ENCODE peak calls at places on chromosomes 12 and 14, in five cellular contexts. B is nephron progenitor cell, G is thyroid gland, K is lower leg skin, D is HCT116. W is an unnamed sample.

GRCh38 chr12:98754095-98754494 is 109.0 kb downstream of the APAF1 start:
- DNase-seq in B (no peak), G (no peak), K (no peak), D (no peak), W (no peak)

GRCh38 chr12:44874981-44875416 is 1.1 kb downstream of the NELL2 start:
- DNase-seq in B (peak; percentile 17), G (peak; percentile 2), K (peak; percentile 65), D (no peak), W (no peak)

GRCh38 chr12:105480162-105480561 is 149.7 kb downstream of the C12orf75 start:
- DNase-seq in B (no peak), G (no peak), K (no peak), D (no peak), W (no peak)

GRCh38 chr12:52390739-52391617 is 5.5 kb upstream of the KRT84 start:
- DNase-seq in B (peak; percentile 37), G (no peak), K (no peak), D (peak; percentile 24), W (no peak)

GRCh38 chr12:2098852-2099251 is 46.1 kb downstream of the CACNA1C start:
- DNase-seq in B (no peak), G (no peak), K (no peak), D (no peak), W (no peak)

GRCh38 chr12:79155703-79156102 is 291.1 kb downstream of the SYT1 start:
- DNase-seq in B (no peak), G (no peak), K (no peak), D (no peak), W (no peak)

GRCh38 chr14:41604793-41605534 is 1.7 kb upstream of the LRFN5 start:
- DNase-seq in B (peak; percentile 79), G (peak; percentile 76), K (peak; percentile 85), D (no peak), W (peak; percentile 80)

GRCh38 chr14:94180655-94181271 is 6.6 kb downstream of the PPP4R4 start:
- DNase-seq in B (no peak), G (peak; percentile 9), K (no peak), D (peak; percentile 35), W (no peak)

GRCh38 chr14:78154827-78155226 is 15.3 kb upstream of the NRXN3 start:
- DNase-seq in B (peak; percentile 13), G (no peak), K (no peak), D (no peak), W (no peak)
- TF ChIP-seq CTCF in B (no peak), G (no peak), K (no peak), D (no peak), W (no peak)

GRCh38 chr14:78162202-78162601 is 8.0 kb upstream of the NRXN3 start:
- DNase-seq in B (no peak), G (no peak), K (no peak), D (no peak), W (no peak)

GRCh38 chr14:78170203-78170602 is at the start of gene NRXN3:
- DNase-seq in B (peak; percentile 65), G (peak; percentile 23), K (peak; percentile 80), D (no peak), W (no peak)

GRCh38 chr14:78164226-78164853 is 5.8 kb upstream of the NRXN3 start:
- DNase-seq in B (peak; percentile 65), G (peak; percentile 28), K (no peak), D (peak; percentile 12), W (no peak)
- TF ChIP-seq CTCF in B (peak; percentile 74), G (no peak), K (no peak), D (peak; percentile 18), W (peak; percentile 46)

GRCh38 chr14:101225729-101226152 is 322.2 kb upstream of the RTL1 start:
- DNase-seq in B (no peak), G (no peak), K (peak; percentile 74), D (no peak), W (no peak)
- TF ChIP-seq CTCF in B (no peak), G (no peak), K (no peak), D (no peak), W (no peak)

GRCh38 chr12:50283230-50283923 is at the start of gene LIMA1:
- DNase-seq in B (peak; percentile 90), G (peak; percentile 96), K (peak; percentile 97), D (peak; percentile 78), W (peak; percentile 92)
- TF ChIP-seq CTCF in B (no peak), G (no peak), K (no peak), D (no peak), W (no peak)

GRCh38 chr12:50842637-50843493 is at the start of gene TMPRSS12:
- DNase-seq in B (no peak), G (peak; percentile 65), K (no peak), D (no peak), W (peak; percentile 55)
- TF ChIP-seq CTCF in B (no peak), G (no peak), K (no peak), D (no peak), W (no peak)

W was measured in mesothelial cell of epicardium.